ENCODE peak calls at places on chromosomes 6 and 20, in four cellular contexts. B is pancreas, L is GM23338, Y is suprapubic skin. H is an unnamed sample.

GRCh38 chr6:146543940-146544661 is 468 bp downstream of the RAB32 start:
- DNase-seq in B (no peak), L (peak), Y (peak), H (no peak)

GRCh38 chr20:57893364-57894001 is 183.7 kb upstream of the PMEPA1 start:
- DNase-seq in B (no peak), L (no peak), Y (no peak), H (peak)

GRCh38 chr6:29887330-29887818 is 55.0 kb upstream of the HLA-A start:
- DNase-seq in B (peak), L (peak), Y (peak), H (no peak)

GRCh38 chr6:32854376-32855178 is 585 bp downstream of the PSMB9 start:
- DNase-seq in B (no peak), L (peak), Y (no peak), H (no peak)

GRCh38 chr6:166402582-166403277 is 20.0 kb upstream of the MPC1 start:
- DNase-seq in B (no peak), L (no peak), Y (no peak), H (no peak)

GRCh38 chr6:72620866-72621242 is 1.0 kb upstream of the KCNQ5 start:
- DNase-seq in B (peak), L (peak), Y (no peak), H (peak)

GRCh38 chr6:4844108-4844507 is 67.9 kb downstream of the CDYL start:
- DNase-seq in B (no peak), L (peak), Y (no peak), H (peak)

GRCh38 chr6:54680531-54680930 is 166.0 kb upstream of the FAM83B start:
- DNase-seq in B (no peak), L (no peak), Y (no peak), H (no peak)

GRCh38 chr6:140393665-140394064 is 1019.2 kb upstream of the CITED2 start:
- DNase-seq in B (no peak), L (no peak), Y (no peak), H (no peak)

GRCh38 chr20:3494218-3494617 is 23.4 kb downstream of the ATRN start:
- DNase-seq in B (no peak), L (no peak), Y (no peak), H (no peak)

GRCh38 chr6:72975346-72975745 is 249.9 kb downstream of the KHDC1L start:
- DNase-seq in B (no peak), L (no peak), Y (no peak), H (no peak)

DNA sequence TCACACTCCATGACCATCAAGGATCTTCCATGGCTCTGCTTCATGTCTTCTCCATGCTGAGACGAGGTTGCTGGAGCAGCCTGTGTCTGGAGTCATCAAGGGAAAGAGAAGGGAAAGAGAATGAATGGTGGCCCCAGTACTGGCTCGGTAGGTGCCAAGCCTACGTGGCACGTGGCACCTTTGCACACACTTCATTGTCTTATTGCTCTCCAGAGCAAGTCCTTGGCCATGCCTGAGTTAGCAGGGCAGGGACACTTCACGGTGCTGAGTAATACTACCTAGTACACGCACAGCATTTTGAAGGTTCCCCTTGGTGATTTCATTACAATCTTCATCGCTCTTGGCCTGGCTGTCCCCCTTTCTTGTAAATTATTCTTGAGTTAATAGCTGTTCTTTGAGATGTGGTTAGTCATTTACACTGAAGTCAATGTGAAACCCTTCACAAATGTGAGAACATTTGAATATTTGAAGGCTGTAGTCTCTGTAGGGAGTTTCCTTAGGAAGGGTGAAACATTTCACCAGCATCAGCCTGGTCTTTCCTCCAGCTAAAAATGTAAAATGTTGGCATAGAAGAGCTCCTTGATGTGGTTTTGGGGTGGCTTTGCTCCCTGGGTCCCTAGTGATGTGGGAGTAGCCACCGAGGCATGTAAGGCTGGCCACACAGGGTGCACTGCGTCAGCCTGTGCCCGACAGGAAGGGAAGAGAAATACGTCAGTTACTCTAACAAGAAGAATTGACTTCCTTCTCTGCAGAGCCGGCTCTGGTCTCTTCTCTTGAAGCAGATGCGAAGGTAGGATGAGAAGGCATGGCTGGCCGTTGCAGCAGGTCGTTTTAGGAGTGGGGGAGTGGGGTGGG is at the start of gene SYTL3:
- DNase-seq in B (no peak), L (no peak), Y (peak), H (no peak)
- H3K4me3 ChIP-seq in B (no peak), L (no peak), Y (no peak), H (no peak)

GRCh38 chr6:156881687-156882629 is 104.8 kb downstream of the ARID1B start:
- DNase-seq in B (no peak), L (no peak), Y (no peak), H (no peak)

GRCh38 chr6:156884306-156884705 is 107.1 kb downstream of the ARID1B start:
- DNase-seq in B (no peak), L (no peak), Y (no peak), H (peak)

GRCh38 chr6:156886409-156886808 is 109.2 kb downstream of the ARID1B start:
- DNase-seq in B (no peak), L (no peak), Y (no peak), H (no peak)

GRCh38 chr6:156885562-156885961 is 108.4 kb downstream of the ARID1B start:
- DNase-seq in B (no peak), L (no peak), Y (no peak), H (no peak)

DNA sequence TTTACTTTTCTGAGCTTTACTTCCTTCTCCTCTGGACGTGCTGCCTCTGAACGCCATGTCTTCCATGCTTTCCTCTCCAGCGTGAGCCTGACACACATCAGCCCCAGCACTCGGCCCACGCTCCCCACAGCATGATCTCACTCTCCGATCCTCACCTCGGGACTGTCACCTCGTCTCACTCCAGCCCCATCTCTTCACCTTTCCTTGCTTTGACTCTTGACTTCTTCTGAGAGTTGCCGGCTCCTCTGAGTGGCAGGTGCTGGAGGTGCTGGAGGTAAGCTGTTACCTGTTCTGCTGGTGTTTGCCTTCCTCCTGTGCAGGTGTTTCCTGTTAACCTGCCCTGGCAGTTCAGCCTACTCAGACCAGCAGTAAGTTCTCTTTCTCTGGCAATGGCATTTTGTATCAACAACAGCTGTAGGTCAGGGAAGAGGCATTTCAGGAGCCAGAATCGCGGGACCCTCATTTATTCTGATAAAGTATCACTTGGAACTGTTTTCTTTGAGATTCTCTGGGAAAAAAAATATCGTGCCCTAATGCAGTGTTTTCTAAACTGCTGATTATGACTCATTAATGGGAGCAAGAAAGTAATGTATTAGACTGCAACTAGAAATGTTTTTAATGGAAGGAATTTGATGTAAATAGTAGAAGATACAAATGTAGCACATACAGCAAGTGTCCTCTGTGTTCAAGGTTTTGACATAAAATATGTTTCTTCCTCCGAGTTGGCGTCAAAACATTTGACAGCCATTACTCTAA is 106.5 kb downstream of the ARID1B start:
- DNase-seq in B (no peak), L (peak), Y (no peak), H (no peak)
- H3K27ac ChIP-seq in B (no peak), L (no peak), Y (peak), H (no peak)

DNA sequence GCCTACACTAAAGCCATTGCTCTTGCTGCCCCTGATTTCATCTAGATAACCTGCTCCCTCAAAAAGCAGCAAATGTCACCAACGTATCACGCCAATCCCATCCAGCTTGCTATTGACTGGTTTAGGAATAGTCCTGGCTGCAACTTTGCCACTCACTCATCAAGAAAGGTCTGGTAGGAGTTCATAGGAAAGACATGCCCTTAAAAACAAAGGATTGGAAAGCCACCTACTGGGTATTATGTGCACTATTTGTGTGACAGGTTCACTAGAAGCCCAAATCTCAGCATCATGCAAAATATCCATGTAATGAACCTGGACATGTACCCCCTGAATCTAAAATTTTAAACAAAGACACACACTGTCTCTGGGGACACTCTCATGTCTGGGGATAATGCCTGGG is 170.4 kb upstream of the COL21A1 start:
- DNase-seq in B (no peak), L (no peak), Y (no peak), H (no peak)
- TF ChIP-seq CTCF in B (no peak), L (no peak), Y (no peak), H (no peak)

DNA sequence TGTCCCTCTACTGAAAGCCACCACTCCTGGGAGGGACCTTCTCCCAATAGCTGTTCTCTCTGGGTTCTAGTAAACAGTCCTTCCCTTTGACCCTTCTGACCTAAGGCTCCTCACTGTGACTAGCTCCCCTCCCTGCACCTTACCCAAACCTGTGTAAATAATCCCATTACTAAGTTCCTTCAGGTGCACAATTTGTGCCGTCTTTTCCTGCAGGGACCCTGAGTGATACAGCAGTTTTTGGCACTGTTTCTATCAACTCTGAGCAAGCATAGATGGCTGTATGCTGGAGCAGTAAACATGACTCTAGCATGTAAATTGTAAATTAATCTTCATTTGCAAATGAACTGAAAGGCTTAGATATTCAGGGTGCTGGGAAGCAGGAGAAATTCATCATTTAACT is 118.0 kb downstream of the TCP11 start:
- DNase-seq in B (no peak), L (no peak), Y (no peak), H (no peak)
- H3K4me3 ChIP-seq in B (no peak), L (peak), Y (no peak), H (no peak)

H was measured in WERI-Rb-1.